ENCODE peak calls at places on chromosomes 6 and 20, in seven cellular contexts. I is mucosa of gallbladder, U is NCI-H748 treated with DMSO at 0.1 percent for 48 hours, P is T follicular helper cell, S is progenitor cell of endocrine pancreas, R is NCI-H82, C is right atrium auricular region. J is an unnamed sample.

GRCh38 chr6:118748311-118749062 is 97.1 kb upstream of the CEP85L start:
- DNase-seq in I (no peak), U (no peak), P (no peak), S (no peak), R (peak; percentile 99), C (no peak), J (peak; percentile 28)

GRCh38 chr6:2958331-2958711 is 13.0 kb downstream of the SERPINB6 start:
- DNase-seq in I (no peak), U (no peak), P (no peak), S (no peak), R (no peak), C (peak; percentile 70), J (no peak)

GRCh38 chr6:166598441-166599138 is 12.1 kb upstream of the RAMACL start:
- DNase-seq in I (peak; percentile 65), U (no peak), P (no peak), S (no peak), R (no peak), C (peak; percentile 90), J (no peak)

GRCh38 chr6:134389129-134389528 is 71.2 kb upstream of the SGK1 start:
- DNase-seq in I (no peak), U (no peak), P (no peak), S (no peak), R (no peak), C (no peak), J (no peak)

GRCh38 chr6:167927246-167927645 is 70.2 kb upstream of the KIF25 start:
- DNase-seq in I (no peak), U (no peak), P (no peak), S (no peak), R (no peak), C (no peak), J (no peak)

GRCh38 chr6:25637946-25638345 is 14.1 kb upstream of the SCGN start:
- DNase-seq in I (peak; percentile 44), U (peak; percentile 89), P (no peak), S (peak; percentile 22), R (no peak), C (no peak), J (no peak)

GRCh38 chr6:148760568-148761531 is 14.0 kb downstream of the UST start:
- DNase-seq in I (peak; percentile 54), U (no peak), P (peak; percentile 44), S (no peak), R (peak; percentile 90), C (no peak), J (peak; percentile 94)

GRCh38 chr20:32474009-32474716 is 111.0 kb downstream of the NOL4L start:
- DNase-seq in I (no peak), U (no peak), P (no peak), S (no peak), R (no peak), C (no peak), J (no peak)

GRCh38 chr20:56587307-56588108 is 41.6 kb upstream of the TFAP2C start:
- DNase-seq in I (no peak), U (no peak), P (no peak), S (no peak), R (no peak), C (no peak), J (no peak)

GRCh38 chr6:113994934-113995342 is 24.0 kb upstream of the HDAC2 start:
- DNase-seq in I (no peak), U (peak; percentile 31), P (peak; percentile 2), S (no peak), R (peak; percentile 95), C (no peak), J (peak; percentile 76)

GRCh38 chr6:131914967-131915751 is 36.0 kb downstream of the CCN2 start:
- DNase-seq in I (peak; percentile 78), U (peak; percentile 2), P (peak; percentile 21), S (peak; percentile 19), R (peak; percentile 78), C (peak; percentile 66), J (peak; percentile 61)

GRCh38 chr20:34708621-34709043 is 4.5 kb downstream of the TP53INP2 start:
- DNase-seq in I (peak; percentile 34), U (peak; percentile 47), P (peak; percentile 31), S (peak; percentile 47), R (peak; percentile 33), C (peak; percentile 67), J (peak; percentile 32)

GRCh38 chr20:2133318-2134183 is 31.9 kb downstream of the STK35 start:
- DNase-seq in I (no peak), U (no peak), P (no peak), S (no peak), R (no peak), C (peak; percentile 77), J (no peak)

GRCh38 chr20:8094415-8094818 is 37.6 kb upstream of the PLCB1 start:
- DNase-seq in I (peak; percentile 56), U (no peak), P (no peak), S (no peak), R (no peak), C (peak; percentile 93), J (no peak)

GRCh38 chr20:10115021-10115420 is 80.2 kb downstream of the ANKEF1 start:
- DNase-seq in I (no peak), U (no peak), P (no peak), S (no peak), R (no peak), C (no peak), J (no peak)

GRCh38 chr6:10194816-10195639 is 219.8 kb downstream of the TFAP2A start:
- DNase-seq in I (no peak), U (no peak), P (no peak), S (no peak), R (no peak), C (no peak), J (no peak)

GRCh38 chr6:37926661-37927060 is 107.1 kb downstream of the ZFAND3 start:
- DNase-seq in I (no peak), U (no peak), P (no peak), S (no peak), R (no peak), C (no peak), J (no peak)

GRCh38 chr6:43128926-43129325 is 42.1 kb upstream of the SRF start:
- DNase-seq in I (no peak), U (no peak), P (no peak), S (no peak), R (no peak), C (no peak), J (no peak)

GRCh38 chr20:22385602-22386299 is 198.6 kb downstream of the FOXA2 start:
- DNase-seq in I (no peak), U (peak; percentile 90), P (no peak), S (no peak), R (no peak), C (no peak), J (no peak)

GRCh38 chr20:19947611-19948264 is 69.4 kb upstream of the NAA20 start:
- DNase-seq in I (no peak), U (no peak), P (no peak), S (no peak), R (no peak), C (no peak), J (no peak)

GRCh38 chr6:45488884-45489283 is 111.2 kb upstream of the SUPT3H start:
- DNase-seq in I (no peak), U (no peak), P (no peak), S (no peak), R (no peak), C (no peak), J (peak; percentile 42)

GRCh38 chr6:14711056-14711703 is 534.7 kb upstream of the JARID2 start:
- DNase-seq in I (peak; percentile 55), U (no peak), P (no peak), S (no peak), R (peak; percentile 59), C (no peak), J (peak; percentile 66)

GRCh38 chr6:2498224-2498623 is 252.5 kb downstream of the MYLK4 start:
- DNase-seq in I (no peak), U (peak; percentile 39), P (no peak), S (no peak), R (no peak), C (no peak), J (no peak)

GRCh38 chr20:45311589-45312211 is 3.6 kb upstream of the MATN4 start:
- DNase-seq in I (peak; percentile 32), U (peak; percentile 2), P (peak; percentile 37), S (peak; percentile 68), R (peak; percentile 86), C (peak; percentile 65), J (no peak)

GRCh38 chr20:1528811-1529210 is 28.7 kb downstream of the SIRPD start:
- DNase-seq in I (no peak), U (no peak), P (no peak), S (no peak), R (no peak), C (no peak), J (no peak)